ENCODE peak calls at places on chromosomes 4 and X, in nine cellular contexts. I is NB4, Z is lung, P is fibroblast of lung, T is stomach, H is pancreas, Y is astrocyte, R is AG04449, Q is Caco-2. N is an unnamed sample.

GRCh38 chrX:96685205-96686099 is 810 bp downstream of the DIAPH2 start:
- DNase-seq in I (peak), Z (peak), P (peak), T (peak), H (peak), Y (peak), R (no peak), Q (peak), N (no peak)

GRCh38 chr4:1511441-1512041 is 105.3 kb upstream of the NKX1-1 start:
- DNase-seq in I (peak), Z (no peak), P (peak), T (no peak), H (peak), Y (no peak), R (no peak), Q (peak), N (no peak)

GRCh38 chr4:39103291-39103690 is 41.3 kb downstream of the KLHL5 start:
- DNase-seq in I (peak), Z (no peak), P (no peak), T (no peak), H (no peak), Y (no peak), R (no peak), Q (no peak), N (no peak)

GRCh38 chr4:87950516-87950915 is 25.0 kb upstream of the SPP1 start:
- DNase-seq in I (no peak), Z (no peak), P (no peak), T (no peak), H (no peak), Y (no peak), R (no peak), Q (no peak), N (no peak)

GRCh38 chrX:37976153-37976552 is 30.2 kb upstream of the SYTL5 start:
- DNase-seq in I (no peak), Z (no peak), P (peak), T (no peak), H (no peak), Y (peak), R (no peak), Q (no peak), N (no peak)

GRCh38 chrX:113906168-113906567 is 677.7 kb upstream of the HTR2C start:
- DNase-seq in I (no peak), Z (no peak), P (no peak), T (no peak), H (no peak), Y (peak), R (no peak), Q (no peak), N (no peak)

GRCh38 chr4:87819281-87819919 is 13.4 kb upstream of the MEPE start:
- DNase-seq in I (no peak), Z (no peak), P (peak), T (no peak), H (no peak), Y (peak), R (no peak), Q (no peak), N (peak)

GRCh38 chr4:57658188-57658587 is 548.0 kb upstream of the IGFBP7 start:
- DNase-seq in I (no peak), Z (no peak), P (no peak), T (no peak), H (no peak), Y (no peak), R (no peak), Q (no peak), N (no peak)

GRCh38 chrX:96761566-96761965 is 76.9 kb downstream of the DIAPH2 start:
- DNase-seq in I (no peak), Z (no peak), P (no peak), T (no peak), H (no peak), Y (no peak), R (no peak), Q (no peak), N (no peak)

GRCh38 chrX:56211701-56212100 is 20.5 kb upstream of the KLF8 start:
- DNase-seq in I (no peak), Z (no peak), P (no peak), T (no peak), H (no peak), Y (no peak), R (no peak), Q (no peak), N (no peak)

GRCh38 chr4:58561170-58561569 is 1451.0 kb upstream of the IGFBP7 start:
- DNase-seq in I (no peak), Z (no peak), P (no peak), T (no peak), H (no peak), Y (no peak), R (no peak), Q (no peak), N (no peak)

GRCh38 chr4:52657317-52657629 is 1.8 kb downstream of the USP46 start:
- DNase-seq in I (no peak), Z (no peak), P (no peak), T (no peak), H (no peak), Y (no peak), R (no peak), Q (no peak), N (no peak)

GRCh38 chr4:52658671-52659015 is 458 bp downstream of the USP46 start:
- DNase-seq in I (peak), Z (no peak), P (no peak), T (no peak), H (peak), Y (no peak), R (no peak), Q (no peak), N (no peak)

GRCh38 chr4:52659016-52659721 is at the start of gene USP46:
- DNase-seq in I (peak), Z (peak), P (peak), T (peak), H (peak), Y (peak), R (no peak), Q (peak), N (no peak)

GRCh38 chr4:52659722-52660261 is 691 bp upstream of the USP46 start:
- DNase-seq in I (peak), Z (peak), P (peak), T (peak), H (peak), Y (no peak), R (no peak), Q (peak), N (no peak)

GRCh38 chr4:52657630-52658501 is 1.2 kb downstream of the USP46 start:
- DNase-seq in I (peak), Z (no peak), P (peak), T (peak), H (no peak), Y (no peak), R (no peak), Q (peak), N (no peak)
- TF ChIP-seq CTCF in I (no peak), Z (no peak), P (peak), T (no peak), H (no peak), Y (no peak), R (no peak), Q (no peak), N (peak)

GRCh38 chr4:53720776-53721175 is 129.5 kb upstream of the LNX1 start:
- DNase-seq in I (no peak), Z (no peak), P (no peak), T (no peak), H (no peak), Y (no peak), R (no peak), Q (no peak), N (no peak)

GRCh38 chr4:53717064-53717549 is 125.8 kb upstream of the LNX1 start:
- DNase-seq in I (peak), Z (no peak), P (peak), T (no peak), H (no peak), Y (peak), R (no peak), Q (no peak), N (no peak)

GRCh38 chr4:53721276-53721675 is 130.0 kb upstream of the LNX1 start:
- DNase-seq in I (no peak), Z (no peak), P (no peak), T (no peak), H (no peak), Y (no peak), R (no peak), Q (no peak), N (no peak)

GRCh38 chr4:53716471-53717063 is 125.3 kb upstream of the LNX1 start:
- DNase-seq in I (peak), Z (no peak), P (peak), T (no peak), H (no peak), Y (no peak), R (no peak), Q (no peak), N (no peak)

GRCh38 chr4:53722110-53722509 is 130.8 kb upstream of the LNX1 start:
- DNase-seq in I (no peak), Z (no peak), P (no peak), T (no peak), H (no peak), Y (no peak), R (no peak), Q (no peak), N (no peak)
- H3K4me3 ChIP-seq in I (no peak), Z (no peak), P (no peak), T (no peak), H (no peak), Y (no peak), R (no peak), Q (no peak), N (no peak)

GRCh38 chrX:47646636-47647035 is 3.7 kb downstream of the ELK1 start:
- DNase-seq in I (no peak), Z (no peak), P (no peak), T (no peak), H (no peak), Y (no peak), R (no peak), Q (no peak), N (no peak)

GRCh38 chrX:47648376-47648775 is 2.0 kb downstream of the ELK1 start:
- DNase-seq in I (no peak), Z (no peak), P (no peak), T (no peak), H (no peak), Y (no peak), R (no peak), Q (no peak), N (no peak)

GRCh38 chrX:47645530-47645929 is 4.8 kb downstream of the ELK1 start:
- DNase-seq in I (no peak), Z (no peak), P (no peak), T (no peak), H (no peak), Y (no peak), R (no peak), Q (no peak), N (no peak)

GRCh38 chrX:47644557-47645091 is 5.7 kb downstream of the ELK1 start:
- DNase-seq in I (peak), Z (no peak), P (peak), T (no peak), H (no peak), Y (no peak), R (no peak), Q (no peak), N (no peak)

GRCh38 chrX:47643926-47644325 is 6.4 kb downstream of the ELK1 start:
- DNase-seq in I (peak), Z (no peak), P (peak), T (no peak), H (no peak), Y (no peak), R (no peak), Q (no peak), N (no peak)
- TF ChIP-seq CTCF in I (peak), Z (no peak), P (peak), T (peak), H (no peak), Y (peak), R (peak), Q (no peak), N (peak)

DNA sequence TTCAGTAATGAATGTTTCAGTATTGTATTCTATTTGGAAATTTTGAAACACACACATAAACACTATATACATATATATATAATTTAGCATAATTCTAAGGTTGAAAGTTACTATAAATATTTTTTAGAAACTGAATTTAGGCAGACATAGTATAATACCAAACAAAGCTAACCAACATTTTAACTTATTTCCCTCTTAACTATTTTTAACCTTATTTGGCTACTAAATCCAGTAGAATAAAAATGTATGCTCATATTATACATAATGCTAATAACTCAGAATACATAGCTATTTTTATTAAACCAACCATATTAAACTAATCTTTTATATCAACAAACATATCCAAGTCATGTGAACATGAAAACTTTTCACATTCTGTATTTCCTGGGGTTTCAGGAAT is 563.6 kb downstream of the ADGRL3 start:
- DNase-seq in I (no peak), Z (no peak), P (no peak), T (no peak), H (no peak), Y (no peak), R (no peak), Q (no peak), N (no peak)
- H3K4me3 ChIP-seq in I (no peak), Z (no peak), P (no peak), T (no peak), H (no peak), Y (no peak), R (no peak), Q (no peak), N (no peak)

GRCh38 chr4:125432078-125432477 is 117.3 kb downstream of the FAT4 start:
- DNase-seq in I (peak), Z (no peak), P (peak), T (no peak), H (no peak), Y (peak), R (no peak), Q (peak), N (no peak)
- TF ChIP-seq CTCF in I (no peak), Z (no peak), P (peak), T (no peak), H (no peak), Y (no peak), R (no peak), Q (no peak), N (no peak)

DNA sequence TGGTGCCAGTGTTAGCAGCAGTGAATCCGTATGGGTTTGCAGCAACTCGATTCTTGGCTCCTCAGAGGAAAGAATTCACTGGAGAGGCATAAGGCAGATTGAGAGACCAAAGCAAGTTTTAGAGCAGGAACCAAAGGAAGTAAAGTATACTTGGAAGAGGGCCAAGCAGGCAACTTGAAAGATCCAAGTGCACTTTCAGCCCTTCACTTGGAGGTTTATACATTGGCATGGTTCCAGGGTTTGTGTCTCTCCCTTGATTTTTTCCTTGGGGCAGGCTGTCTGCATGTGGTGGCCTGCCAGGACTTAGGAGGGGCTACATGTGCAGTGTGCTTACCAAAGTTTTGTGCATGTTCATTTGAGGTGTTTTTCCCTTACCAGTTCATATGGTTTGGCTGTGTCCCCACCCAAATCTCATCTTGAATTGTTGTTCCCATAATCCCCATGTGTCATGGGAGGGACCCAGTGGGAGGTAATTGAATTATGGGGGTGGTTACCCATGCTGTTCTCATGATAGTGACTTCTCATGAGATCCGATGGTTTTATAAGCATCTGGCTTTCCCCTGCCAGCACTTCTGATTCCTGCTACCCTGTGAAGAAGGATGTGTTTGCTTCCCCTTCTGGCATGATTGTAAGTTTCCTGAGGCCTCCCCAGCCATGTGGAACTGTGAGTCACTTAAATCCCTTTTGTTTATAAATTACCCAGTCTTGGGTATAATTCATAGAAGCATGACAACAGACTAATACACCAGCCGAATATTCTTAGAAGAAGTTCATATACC is 86.2 kb upstream of the TSPAN5 start:
- DNase-seq in I (no peak), Z (no peak), P (no peak), T (no peak), H (no peak), Y (no peak), R (no peak), Q (no peak), N (no peak)
- H3K4me3 ChIP-seq in I (no peak), Z (no peak), P (no peak), T (no peak), H (no peak), Y (no peak), R (no peak), Q (no peak), N (no peak)

DNA sequence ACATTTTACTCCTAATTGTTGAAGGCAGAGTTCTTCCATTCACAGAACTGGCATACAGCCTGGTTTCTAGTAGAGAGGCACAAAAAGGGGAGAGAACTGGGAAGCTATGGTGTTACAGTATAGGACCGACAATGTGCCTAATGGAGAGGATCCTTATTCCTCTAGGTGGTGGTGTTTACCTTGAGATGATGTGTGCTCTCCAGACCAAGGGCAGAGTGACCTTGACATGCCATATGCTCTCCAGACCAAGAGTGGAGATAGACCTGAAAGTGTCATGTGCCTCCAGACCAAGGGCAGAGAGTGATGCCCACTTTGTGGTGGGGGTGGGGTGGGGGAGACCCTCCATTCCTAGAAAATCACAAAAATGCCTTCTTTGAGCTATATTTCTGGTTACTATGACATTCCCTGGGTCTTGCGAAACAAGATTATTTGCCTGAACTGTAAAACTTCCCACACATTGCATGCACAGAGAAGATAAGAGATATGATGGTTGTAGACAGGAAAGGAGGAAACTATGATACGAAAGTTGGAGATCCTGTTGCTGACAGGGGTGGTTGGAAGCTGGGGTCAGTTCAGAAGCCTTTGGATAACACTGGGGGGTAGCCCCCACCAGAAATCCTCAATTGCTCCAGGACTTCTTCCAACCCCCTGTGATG is 119.7 kb downstream of the TEX13C start:
- DNase-seq in I (no peak), Z (no peak), P (no peak), T (no peak), H (no peak), Y (no peak), R (no peak), Q (no peak), N (no peak)
- TF ChIP-seq CTCF in I (no peak), Z (no peak), P (no peak), T (no peak), H (no peak), Y (no peak), R (no peak), Q (no peak), N (no peak)

DNA sequence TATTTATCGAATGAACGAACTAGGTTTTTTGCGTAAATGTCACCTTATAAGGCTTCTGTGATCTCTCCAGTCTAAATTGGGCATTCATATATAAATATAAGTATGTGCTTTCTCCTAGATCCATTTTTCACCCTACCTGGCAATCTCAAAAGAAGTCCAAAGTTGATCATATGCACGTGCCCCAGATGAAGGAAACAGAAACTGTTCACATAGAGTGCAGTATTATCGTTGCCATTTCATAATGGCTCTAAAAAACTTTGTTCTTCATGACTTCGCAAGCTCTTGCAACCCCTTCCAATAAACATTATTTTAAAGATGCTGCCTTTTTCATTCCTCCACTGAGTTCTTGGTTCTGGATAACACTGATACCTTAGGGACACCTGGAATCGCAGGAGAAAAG is 706 bp downstream of the INTS12 start:
- DNase-seq in I (no peak), Z (no peak), P (no peak), T (no peak), H (no peak), Y (no peak), R (no peak), Q (no peak), N (no peak)
- H3K4me3 ChIP-seq in I (peak), Z (peak), P (peak), T (peak), H (peak), Y (peak), R (peak), Q (peak), N (peak)

GRCh38 chr4:137955615-137956014 is 286.5 kb downstream of the SLC7A11 start:
- DNase-seq in I (no peak), Z (no peak), P (no peak), T (no peak), H (no peak), Y (no peak), R (no peak), Q (no peak), N (no peak)

GRCh38 chr4:137950286-137950685 is 291.9 kb downstream of the SLC7A11 start:
- DNase-seq in I (no peak), Z (no peak), P (no peak), T (no peak), H (no peak), Y (no peak), R (no peak), Q (no peak), N (no peak)

GRCh38 chr4:137952116-137952515 is 290.0 kb downstream of the SLC7A11 start:
- DNase-seq in I (no peak), Z (no peak), P (no peak), T (no peak), H (no peak), Y (no peak), R (no peak), Q (no peak), N (no peak)

GRCh38 chr4:137946423-137946822 is 295.7 kb downstream of the SLC7A11 start:
- DNase-seq in I (no peak), Z (no peak), P (no peak), T (no peak), H (no peak), Y (peak), R (no peak), Q (no peak), N (no peak)

DNA sequence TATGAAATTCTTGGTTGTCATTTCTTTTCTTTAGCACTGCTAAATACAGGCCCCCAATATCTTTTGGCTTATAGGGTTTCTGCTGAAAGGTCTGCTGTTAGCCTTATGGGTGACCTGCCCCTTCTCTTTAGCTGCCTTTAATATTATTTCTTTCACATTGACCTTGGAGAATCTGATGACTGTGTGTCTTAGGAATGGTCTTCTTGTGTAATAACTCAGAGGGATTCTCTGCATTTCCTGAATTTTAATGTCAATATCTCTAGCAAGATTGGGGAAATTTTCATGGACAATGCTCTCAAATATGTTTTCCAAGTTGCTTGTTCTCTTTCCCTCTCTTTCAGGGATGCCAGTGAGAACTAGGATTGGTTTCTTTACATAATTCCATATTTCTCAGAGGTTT is 292.4 kb downstream of the SLC7A11 start:
- DNase-seq in I (no peak), Z (no peak), P (peak), T (no peak), H (no peak), Y (peak), R (no peak), Q (no peak), N (no peak)
- TF ChIP-seq CTCF in I (no peak), Z (no peak), P (no peak), T (no peak), H (no peak), Y (no peak), R (no peak), Q (no peak), N (no peak)

GRCh38 chr4:75726577-75726976 is 2.2 kb downstream of the USO1 start:
- DNase-seq in I (no peak), Z (no peak), P (no peak), T (no peak), H (no peak), Y (no peak), R (no peak), Q (no peak), N (no peak)
- H3K4me3 ChIP-seq in I (peak), Z (no peak), P (peak), T (peak), H (peak), Y (peak), R (peak), Q (no peak), N (no peak)